ENCODE peak calls at places on chromosomes 7 and 10, in six cellular contexts. One of them, this sample, is unnamed.

GRCh38 chr10:27816305-27816704 is 70.7 kb upstream of the MKX start:
- DNase-seq in neural crest cell: no peak
- DNase-seq in mesothelial cell of epicardium: no peak
- DNase-seq in fibroblast of mammary gland: no peak
- DNase-seq in endodermal cell: no peak
- DNase-seq in AG09309: no peak
- DNase-seq in this sample: no peak

GRCh38 chr10:116071453-116072148 is 201.4 kb downstream of the GFRA1 start:
- DNase-seq in neural crest cell: no peak
- DNase-seq in mesothelial cell of epicardium: no peak
- DNase-seq in fibroblast of mammary gland: no peak
- DNase-seq in endodermal cell: no peak
- DNase-seq in AG09309: no peak
- DNase-seq in this sample: no peak

GRCh38 chr10:133039107-133039822 is 48.5 kb upstream of the ADGRA1 start:
- DNase-seq in neural crest cell: no peak
- DNase-seq in mesothelial cell of epicardium: no peak
- DNase-seq in fibroblast of mammary gland: no peak
- DNase-seq in endodermal cell: peak; percentile 77
- DNase-seq in AG09309: no peak
- DNase-seq in this sample: no peak

GRCh38 chr10:72009430-72010081 is 45.4 kb downstream of the CHST3 start:
- DNase-seq in neural crest cell: no peak
- DNase-seq in mesothelial cell of epicardium: peak; percentile 46
- DNase-seq in fibroblast of mammary gland: peak; percentile 98
- DNase-seq in endodermal cell: peak; percentile 52
- DNase-seq in AG09309: peak; percentile 94
- DNase-seq in this sample: peak; percentile 94

GRCh38 chr7:78095549-78095948 is 297.0 kb downstream of the PHTF2 start:
- DNase-seq in neural crest cell: no peak
- DNase-seq in mesothelial cell of epicardium: no peak
- DNase-seq in fibroblast of mammary gland: peak; percentile 25
- DNase-seq in endodermal cell: no peak
- DNase-seq in AG09309: peak; percentile 61
- DNase-seq in this sample: no peak

GRCh38 chr7:137801003-137801402 is 45.8 kb downstream of the DGKI start:
- DNase-seq in neural crest cell: no peak
- DNase-seq in mesothelial cell of epicardium: no peak
- DNase-seq in fibroblast of mammary gland: peak; percentile 68
- DNase-seq in endodermal cell: no peak
- DNase-seq in AG09309: no peak
- DNase-seq in this sample: no peak

GRCh38 chr7:128755816-128756476 is 16.8 kb downstream of the CALU start:
- DNase-seq in neural crest cell: no peak
- DNase-seq in mesothelial cell of epicardium: no peak
- DNase-seq in fibroblast of mammary gland: peak; percentile 98
- DNase-seq in endodermal cell: no peak
- DNase-seq in AG09309: peak; percentile 89
- DNase-seq in this sample: peak; percentile 79

GRCh38 chr7:4854916-4855315 is 6.9 kb downstream of the PAPOLB start:
- DNase-seq in neural crest cell: no peak
- DNase-seq in mesothelial cell of epicardium: no peak
- DNase-seq in fibroblast of mammary gland: no peak
- DNase-seq in endodermal cell: no peak
- DNase-seq in AG09309: peak; percentile 10
- DNase-seq in this sample: no peak

GRCh38 chr10:10660054-10660453 is 357.6 kb upstream of the CELF2 start:
- DNase-seq in neural crest cell: no peak
- DNase-seq in mesothelial cell of epicardium: no peak
- DNase-seq in fibroblast of mammary gland: no peak
- DNase-seq in endodermal cell: no peak
- DNase-seq in AG09309: no peak
- DNase-seq in this sample: no peak

GRCh38 chr10:114044251-114045070 is 795 bp downstream of the ADRB1 start:
- DNase-seq in neural crest cell: no peak
- DNase-seq in mesothelial cell of epicardium: no peak
- DNase-seq in fibroblast of mammary gland: no peak
- DNase-seq in endodermal cell: peak; percentile 74
- DNase-seq in AG09309: no peak
- DNase-seq in this sample: no peak

GRCh38 chr10:133128126-133129081 is 31.6 kb upstream of the KNDC1 start:
- DNase-seq in neural crest cell: no peak
- DNase-seq in mesothelial cell of epicardium: no peak
- DNase-seq in fibroblast of mammary gland: no peak
- DNase-seq in endodermal cell: peak; percentile 41
- DNase-seq in AG09309: no peak
- DNase-seq in this sample: no peak

GRCh38 chr7:128767475-128768110 is 8.0 kb downstream of the OPN1SW start:
- DNase-seq in neural crest cell: no peak
- DNase-seq in mesothelial cell of epicardium: no peak
- DNase-seq in fibroblast of mammary gland: no peak
- DNase-seq in endodermal cell: no peak
- DNase-seq in AG09309: no peak
- DNase-seq in this sample: no peak

GRCh38 chr10:110336111-110336721 is 31.5 kb upstream of the SMNDC1 start:
- DNase-seq in neural crest cell: no peak
- DNase-seq in mesothelial cell of epicardium: no peak
- DNase-seq in fibroblast of mammary gland: peak; percentile 99
- DNase-seq in endodermal cell: peak; percentile 80
- DNase-seq in AG09309: peak; percentile 96
- DNase-seq in this sample: peak; percentile 88

GRCh38 chr7:64045301-64046040 is at the start of gene ZNF727:
- DNase-seq in neural crest cell: no peak
- DNase-seq in mesothelial cell of epicardium: no peak
- DNase-seq in fibroblast of mammary gland: peak; percentile 30
- DNase-seq in endodermal cell: no peak
- DNase-seq in AG09309: no peak
- DNase-seq in this sample: no peak

GRCh38 chr10:80158126-80158525 is 25.6 kb downstream of the PLAC9 start:
- DNase-seq in neural crest cell: no peak
- DNase-seq in mesothelial cell of epicardium: no peak
- DNase-seq in fibroblast of mammary gland: no peak
- DNase-seq in endodermal cell: no peak
- DNase-seq in AG09309: no peak
- DNase-seq in this sample: no peak

GRCh38 chr7:82284936-82285519 is 158.5 kb downstream of the CACNA2D1 start:
- DNase-seq in neural crest cell: no peak
- DNase-seq in mesothelial cell of epicardium: no peak
- DNase-seq in fibroblast of mammary gland: no peak
- DNase-seq in endodermal cell: peak; percentile 74
- DNase-seq in AG09309: no peak
- DNase-seq in this sample: no peak

GRCh38 chr7:134886353-134887057 is 99.8 kb upstream of the AGBL3 start:
- DNase-seq in neural crest cell: no peak
- DNase-seq in mesothelial cell of epicardium: no peak
- DNase-seq in fibroblast of mammary gland: peak; percentile 77
- DNase-seq in endodermal cell: no peak
- DNase-seq in AG09309: no peak
- DNase-seq in this sample: no peak

GRCh38 chr7:90621892-90622182 is 25.7 kb downstream of the CDK14 start:
- DNase-seq in neural crest cell: no peak
- DNase-seq in mesothelial cell of epicardium: no peak
- DNase-seq in fibroblast of mammary gland: no peak
- DNase-seq in endodermal cell: no peak
- DNase-seq in AG09309: no peak
- DNase-seq in this sample: no peak

GRCh38 chr10:79547973-79548372 is 12.2 kb downstream of the SFTPA2 start:
- DNase-seq in neural crest cell: no peak
- DNase-seq in mesothelial cell of epicardium: no peak
- DNase-seq in fibroblast of mammary gland: no peak
- DNase-seq in endodermal cell: no peak
- DNase-seq in AG09309: no peak
- DNase-seq in this sample: no peak

GRCh38 chr10:119466076-119466475 is 76.4 kb downstream of the RGS10 start:
- DNase-seq in neural crest cell: no peak
- DNase-seq in mesothelial cell of epicardium: no peak
- DNase-seq in fibroblast of mammary gland: no peak
- DNase-seq in endodermal cell: no peak
- DNase-seq in AG09309: no peak
- DNase-seq in this sample: no peak

GRCh38 chr10:66555061-66555460 is 370.8 kb upstream of the LRRTM3 start:
- DNase-seq in neural crest cell: no peak
- DNase-seq in mesothelial cell of epicardium: no peak
- DNase-seq in fibroblast of mammary gland: no peak
- DNase-seq in endodermal cell: no peak
- DNase-seq in AG09309: no peak
- DNase-seq in this sample: no peak

GRCh38 chr10:96846395-96846794 is 14.3 kb downstream of the LCOR start:
- DNase-seq in neural crest cell: no peak
- DNase-seq in mesothelial cell of epicardium: no peak
- DNase-seq in fibroblast of mammary gland: no peak
- DNase-seq in endodermal cell: no peak
- DNase-seq in AG09309: no peak
- DNase-seq in this sample: no peak

GRCh38 chr7:111736475-111736874 is 174.2 kb upstream of the IMMP2L start:
- DNase-seq in neural crest cell: no peak
- DNase-seq in mesothelial cell of epicardium: no peak
- DNase-seq in fibroblast of mammary gland: no peak
- DNase-seq in endodermal cell: no peak
- DNase-seq in AG09309: no peak
- DNase-seq in this sample: no peak

GRCh38 chr7:87543623-87544022 is 57.1 kb downstream of the ABCB1 start:
- DNase-seq in neural crest cell: no peak
- DNase-seq in mesothelial cell of epicardium: no peak
- DNase-seq in fibroblast of mammary gland: no peak
- DNase-seq in endodermal cell: no peak
- DNase-seq in AG09309: no peak
- DNase-seq in this sample: no peak

GRCh38 chr10:47165711-47166404 is 134.1 kb upstream of the GDF10 start:
- DNase-seq in neural crest cell: no peak
- DNase-seq in mesothelial cell of epicardium: no peak
- DNase-seq in fibroblast of mammary gland: peak; percentile 60
- DNase-seq in endodermal cell: no peak
- DNase-seq in AG09309: no peak
- DNase-seq in this sample: peak; percentile 61

GRCh38 chr7:16130127-16131110 is 290.9 kb downstream of the CRPPA start:
- DNase-seq in neural crest cell: no peak
- DNase-seq in mesothelial cell of epicardium: no peak
- DNase-seq in fibroblast of mammary gland: peak; percentile 85
- DNase-seq in endodermal cell: no peak
- DNase-seq in AG09309: peak; percentile 8
- DNase-seq in this sample: no peak

GRCh38 chr7:27689045-27689877 is 26.6 kb upstream of the HIBADH start:
- DNase-seq in neural crest cell: no peak
- DNase-seq in mesothelial cell of epicardium: no peak
- DNase-seq in fibroblast of mammary gland: no peak
- DNase-seq in endodermal cell: peak; percentile 80
- DNase-seq in AG09309: no peak
- DNase-seq in this sample: peak; percentile 16
- TF ChIP-seq CTCF in neural crest cell: no peak
- TF ChIP-seq CTCF in mesothelial cell of epicardium: no peak
- TF ChIP-seq CTCF in fibroblast of mammary gland: peak; percentile 22
- TF ChIP-seq CTCF in endodermal cell: peak; percentile 77
- TF ChIP-seq CTCF in AG09309: peak; percentile 58
- TF ChIP-seq CTCF in this sample: peak; percentile 32

DNA sequence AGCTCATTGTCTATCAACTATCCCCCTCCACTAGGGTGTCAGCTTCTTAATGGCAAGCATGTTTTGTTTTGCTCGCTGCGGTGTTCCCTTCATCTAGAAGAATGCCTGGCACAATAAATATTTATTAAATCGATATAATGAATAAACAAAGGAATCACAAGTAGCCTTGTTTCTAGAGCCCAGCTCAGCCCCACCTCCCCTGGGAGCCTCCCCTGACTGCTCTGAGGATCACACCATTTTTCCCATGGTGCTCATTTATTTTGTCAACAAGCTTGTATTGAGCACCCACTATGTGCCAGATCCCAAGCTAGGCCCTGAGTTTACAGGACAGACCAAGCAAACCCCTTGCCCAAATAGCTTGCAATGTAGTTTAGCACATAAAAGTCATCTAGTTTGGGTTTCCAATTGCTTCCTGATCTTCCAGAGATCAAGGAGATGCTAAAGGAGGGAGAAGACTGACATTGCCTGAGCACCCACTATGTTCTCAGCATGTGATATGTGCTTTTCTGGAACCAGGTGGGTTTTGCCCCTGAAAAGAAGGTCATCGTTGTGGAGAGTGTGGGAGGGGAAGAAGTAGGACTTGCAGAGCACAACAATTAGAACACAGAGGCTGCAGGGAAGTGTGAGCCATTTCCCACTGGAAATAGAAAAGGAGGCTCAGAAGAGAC is 42.3 kb upstream of the GPAM start:
- DNase-seq in neural crest cell: no peak
- DNase-seq in mesothelial cell of epicardium: no peak
- DNase-seq in fibroblast of mammary gland: no peak
- DNase-seq in endodermal cell: no peak
- DNase-seq in AG09309: no peak
- DNase-seq in this sample: no peak
- TF ChIP-seq CTCF in neural crest cell: no peak
- TF ChIP-seq CTCF in mesothelial cell of epicardium: no peak
- TF ChIP-seq CTCF in fibroblast of mammary gland: no peak
- TF ChIP-seq CTCF in endodermal cell: no peak
- TF ChIP-seq CTCF in AG09309: no peak
- TF ChIP-seq CTCF in this sample: no peak

DNA sequence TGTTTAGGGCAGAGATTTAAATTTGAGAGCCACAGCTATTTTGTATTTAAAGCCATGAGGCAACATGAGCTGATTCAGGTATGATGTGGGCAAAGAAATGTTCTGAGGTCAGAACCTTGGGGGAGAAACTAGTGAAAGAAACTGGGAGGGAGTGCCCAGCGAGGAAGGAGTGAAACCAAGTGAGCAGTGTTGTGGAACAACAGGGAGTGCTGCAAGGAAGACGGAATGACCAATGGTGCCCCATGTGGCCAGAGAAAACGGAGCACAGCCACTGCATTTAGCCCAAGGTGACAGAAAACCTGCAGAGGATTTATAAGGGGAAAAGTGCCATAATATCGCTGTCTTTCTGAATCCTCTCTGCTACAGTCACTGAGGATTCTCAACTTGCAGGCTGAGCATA is 777.2 kb downstream of the CCSER2 start:
- DNase-seq in neural crest cell: peak; percentile 6
- DNase-seq in mesothelial cell of epicardium: no peak
- DNase-seq in fibroblast of mammary gland: no peak
- DNase-seq in endodermal cell: peak; percentile 80
- DNase-seq in AG09309: no peak
- DNase-seq in this sample: no peak
- TF ChIP-seq CTCF in neural crest cell: peak; percentile 45
- TF ChIP-seq CTCF in mesothelial cell of epicardium: no peak
- TF ChIP-seq CTCF in fibroblast of mammary gland: no peak
- TF ChIP-seq CTCF in endodermal cell: peak; percentile 73
- TF ChIP-seq CTCF in AG09309: no peak
- TF ChIP-seq CTCF in this sample: no peak

GRCh38 chr10:120951288-120951687 is 100.1 kb downstream of the WDR11 start:
- DNase-seq in neural crest cell: no peak
- DNase-seq in mesothelial cell of epicardium: no peak
- DNase-seq in fibroblast of mammary gland: no peak
- DNase-seq in endodermal cell: peak; percentile 55
- DNase-seq in AG09309: no peak
- DNase-seq in this sample: no peak

GRCh38 chr10:120950103-120950561 is 99.0 kb downstream of the WDR11 start:
- DNase-seq in neural crest cell: peak; percentile 28
- DNase-seq in mesothelial cell of epicardium: no peak
- DNase-seq in fibroblast of mammary gland: no peak
- DNase-seq in endodermal cell: peak; percentile 86
- DNase-seq in AG09309: no peak
- DNase-seq in this sample: no peak

GRCh38 chr10:120946497-120946896 is 95.3 kb downstream of the WDR11 start:
- DNase-seq in neural crest cell: no peak
- DNase-seq in mesothelial cell of epicardium: no peak
- DNase-seq in fibroblast of mammary gland: no peak
- DNase-seq in endodermal cell: no peak
- DNase-seq in AG09309: no peak
- DNase-seq in this sample: no peak

GRCh38 chr10:120949511-120950102 is 98.4 kb downstream of the WDR11 start:
- DNase-seq in neural crest cell: peak; percentile 28
- DNase-seq in mesothelial cell of epicardium: no peak
- DNase-seq in fibroblast of mammary gland: no peak
- DNase-seq in endodermal cell: peak; percentile 72
- DNase-seq in AG09309: no peak
- DNase-seq in this sample: no peak

GRCh38 chr10:120948889-120949382 is 97.8 kb downstream of the WDR11 start:
- DNase-seq in neural crest cell: peak; percentile 79
- DNase-seq in mesothelial cell of epicardium: peak; percentile 74
- DNase-seq in fibroblast of mammary gland: peak; percentile 57
- DNase-seq in endodermal cell: peak; percentile 92
- DNase-seq in AG09309: peak; percentile 13
- DNase-seq in this sample: peak; percentile 12
- TF ChIP-seq CTCF in neural crest cell: peak; percentile 96
- TF ChIP-seq CTCF in mesothelial cell of epicardium: peak; percentile 95
- TF ChIP-seq CTCF in fibroblast of mammary gland: peak; percentile 46
- TF ChIP-seq CTCF in endodermal cell: peak; percentile 99
- TF ChIP-seq CTCF in AG09309: peak; percentile 61
- TF ChIP-seq CTCF in this sample: peak; percentile 57

This sample was measured in AG09319.